ENCODE peak calls at places on chromosomes 16 and 17, in six cellular contexts. One of them, this sample, is unnamed.

GRCh38 chr16:65837431-65837986 is 529.0 kb upstream of the CDH5 start:
- DNase-seq in Jurkat, Clone E6-1: no peak
- DNase-seq in HCT116: no peak
- DNase-seq in fibroblast of pulmonary artery: no peak
- DNase-seq in heart left ventricle: no peak
- DNase-seq in transverse colon: no peak
- DNase-seq in this sample: no peak

GRCh38 chr17:27807567-27808470 is 7.5 kb upstream of the NOS2 start:
- DNase-seq in heart left ventricle: no peak
- DNase-seq in Jurkat, Clone E6-1: peak
- DNase-seq in HCT116: no peak
- DNase-seq in transverse colon: peak
- DNase-seq in fibroblast of pulmonary artery: no peak
- DNase-seq in this sample: peak

GRCh38 chr17:65243838-65244237 is 106.7 kb downstream of the RGS9 start:
- DNase-seq in fibroblast of pulmonary artery: peak
- DNase-seq in heart left ventricle: peak
- DNase-seq in transverse colon: no peak
- DNase-seq in HCT116: peak
- DNase-seq in Jurkat, Clone E6-1: peak
- DNase-seq in this sample: no peak

GRCh38 chr17:2406903-2407790 is 6.3 kb upstream of the MNT start:
- DNase-seq in transverse colon: peak
- DNase-seq in fibroblast of pulmonary artery: peak
- DNase-seq in Jurkat, Clone E6-1: no peak
- DNase-seq in HCT116: peak
- DNase-seq in heart left ventricle: peak
- DNase-seq in this sample: no peak

GRCh38 chr17:2087597-2088211 is 32.8 kb downstream of the HIC1 start:
- DNase-seq in Jurkat, Clone E6-1: peak
- DNase-seq in transverse colon: peak
- DNase-seq in fibroblast of pulmonary artery: peak
- DNase-seq in HCT116: no peak
- DNase-seq in heart left ventricle: peak
- DNase-seq in this sample: no peak

GRCh38 chr17:80372922-80373570 is 41.9 kb upstream of the ENDOV start:
- DNase-seq in Jurkat, Clone E6-1: no peak
- DNase-seq in transverse colon: no peak
- DNase-seq in heart left ventricle: no peak
- DNase-seq in fibroblast of pulmonary artery: no peak
- DNase-seq in HCT116: no peak
- DNase-seq in this sample: no peak

GRCh38 chr17:7019839-7020519 is 2.9 kb upstream of the BCL6B start:
- DNase-seq in transverse colon: peak
- DNase-seq in HCT116: no peak
- DNase-seq in heart left ventricle: peak
- DNase-seq in Jurkat, Clone E6-1: no peak
- DNase-seq in fibroblast of pulmonary artery: peak
- DNase-seq in this sample: no peak

GRCh38 chr16:56708821-56709685 is 20.9 kb upstream of the NUP93 start:
- DNase-seq in transverse colon: no peak
- DNase-seq in fibroblast of pulmonary artery: no peak
- DNase-seq in Jurkat, Clone E6-1: peak
- DNase-seq in heart left ventricle: no peak
- DNase-seq in HCT116: no peak
- DNase-seq in this sample: no peak

GRCh38 chr16:87679593-87680271 is 77.4 kb downstream of the JPH3 start:
- DNase-seq in transverse colon: no peak
- DNase-seq in heart left ventricle: no peak
- DNase-seq in fibroblast of pulmonary artery: no peak
- DNase-seq in Jurkat, Clone E6-1: no peak
- DNase-seq in HCT116: no peak
- DNase-seq in this sample: no peak

GRCh38 chr17:1486802-1487695 is 5.4 kb downstream of the MYO1C start:
- DNase-seq in Jurkat, Clone E6-1: no peak
- DNase-seq in transverse colon: peak
- DNase-seq in fibroblast of pulmonary artery: peak
- DNase-seq in HCT116: peak
- DNase-seq in heart left ventricle: peak
- DNase-seq in this sample: peak

GRCh38 chr17:65857713-65858112 is 296.3 kb upstream of the AXIN2 start:
- DNase-seq in heart left ventricle: no peak
- DNase-seq in transverse colon: no peak
- DNase-seq in Jurkat, Clone E6-1: no peak
- DNase-seq in HCT116: no peak
- DNase-seq in fibroblast of pulmonary artery: no peak
- DNase-seq in this sample: no peak

GRCh38 chr17:7234100-7235012 is at the start of gene DVL2:
- DNase-seq in Jurkat, Clone E6-1: peak
- DNase-seq in heart left ventricle: peak
- DNase-seq in transverse colon: peak
- DNase-seq in HCT116: peak
- DNase-seq in fibroblast of pulmonary artery: peak
- DNase-seq in this sample: peak

GRCh38 chr16:50298591-50299507 is 32.5 kb downstream of the ADCY7 start:
- DNase-seq in heart left ventricle: peak
- DNase-seq in Jurkat, Clone E6-1: no peak
- DNase-seq in fibroblast of pulmonary artery: no peak
- DNase-seq in transverse colon: no peak
- DNase-seq in HCT116: no peak
- DNase-seq in this sample: no peak

GRCh38 chr16:76335187-76335974 is 58.2 kb downstream of the CNTNAP4 start:
- DNase-seq in fibroblast of pulmonary artery: peak
- DNase-seq in HCT116: no peak
- DNase-seq in Jurkat, Clone E6-1: no peak
- DNase-seq in transverse colon: no peak
- DNase-seq in heart left ventricle: no peak
- DNase-seq in this sample: no peak

GRCh38 chr17:70185280-70185679 is 15.9 kb downstream of the KCNJ2 start:
- DNase-seq in heart left ventricle: no peak
- DNase-seq in fibroblast of pulmonary artery: no peak
- DNase-seq in transverse colon: no peak
- DNase-seq in HCT116: no peak
- DNase-seq in Jurkat, Clone E6-1: no peak
- DNase-seq in this sample: no peak

GRCh38 chr17:65228734-65229390 is 91.7 kb downstream of the RGS9 start:
- DNase-seq in transverse colon: no peak
- DNase-seq in fibroblast of pulmonary artery: peak
- DNase-seq in heart left ventricle: no peak
- DNase-seq in HCT116: peak
- DNase-seq in Jurkat, Clone E6-1: peak
- DNase-seq in this sample: peak

GRCh38 chr17:76935331-76935730 is 67.1 kb downstream of the MGAT5B start:
- DNase-seq in HCT116: no peak
- DNase-seq in fibroblast of pulmonary artery: peak
- DNase-seq in heart left ventricle: no peak
- DNase-seq in transverse colon: no peak
- DNase-seq in Jurkat, Clone E6-1: no peak
- DNase-seq in this sample: no peak

GRCh38 chr17:41617698-41618097 is 5.1 kb upstream of the KRT16 start:
- DNase-seq in transverse colon: no peak
- DNase-seq in fibroblast of pulmonary artery: no peak
- DNase-seq in HCT116: no peak
- DNase-seq in Jurkat, Clone E6-1: no peak
- DNase-seq in heart left ventricle: no peak
- DNase-seq in this sample: no peak

GRCh38 chr17:57077000-57077399 is 8.0 kb upstream of the AKAP1 start:
- DNase-seq in fibroblast of pulmonary artery: no peak
- DNase-seq in transverse colon: no peak
- DNase-seq in HCT116: no peak
- DNase-seq in heart left ventricle: no peak
- DNase-seq in Jurkat, Clone E6-1: no peak
- DNase-seq in this sample: no peak

GRCh38 chr17:36850794-36851193 is 86.5 kb upstream of the LHX1 start:
- DNase-seq in HCT116: peak
- DNase-seq in transverse colon: no peak
- DNase-seq in Jurkat, Clone E6-1: no peak
- DNase-seq in fibroblast of pulmonary artery: peak
- DNase-seq in heart left ventricle: no peak
- DNase-seq in this sample: no peak

GRCh38 chr16:17470871-17471744 is at the start of gene XYLT1:
- DNase-seq in heart left ventricle: peak
- DNase-seq in fibroblast of pulmonary artery: peak
- DNase-seq in HCT116: no peak
- DNase-seq in transverse colon: peak
- DNase-seq in Jurkat, Clone E6-1: no peak
- DNase-seq in this sample: peak

GRCh38 chr17:41029633-41030245 is at the start of gene KRTAP1-4:
- DNase-seq in transverse colon: no peak
- DNase-seq in fibroblast of pulmonary artery: no peak
- DNase-seq in heart left ventricle: no peak
- DNase-seq in HCT116: no peak
- DNase-seq in Jurkat, Clone E6-1: no peak
- DNase-seq in this sample: no peak

GRCh38 chr16:23283571-23283970 is 18.5 kb upstream of the SCNN1B start:
- DNase-seq in transverse colon: no peak
- DNase-seq in Jurkat, Clone E6-1: no peak
- DNase-seq in heart left ventricle: no peak
- DNase-seq in fibroblast of pulmonary artery: no peak
- DNase-seq in HCT116: no peak
- DNase-seq in this sample: no peak

GRCh38 chr17:38892620-38893019 is 22.8 kb downstream of the LASP1 start:
- DNase-seq in transverse colon: no peak
- DNase-seq in Jurkat, Clone E6-1: no peak
- DNase-seq in HCT116: no peak
- DNase-seq in heart left ventricle: no peak
- DNase-seq in fibroblast of pulmonary artery: no peak
- DNase-seq in this sample: no peak

GRCh38 chr17:35896011-35896587 is 15.9 kb upstream of the CCL5 start:
- DNase-seq in transverse colon: peak
- DNase-seq in Jurkat, Clone E6-1: no peak
- DNase-seq in heart left ventricle: no peak
- DNase-seq in HCT116: no peak
- DNase-seq in fibroblast of pulmonary artery: peak
- DNase-seq in this sample: no peak

GRCh38 chr17:55177159-55177913 is 87.4 kb upstream of the HLF start:
- DNase-seq in heart left ventricle: no peak
- DNase-seq in transverse colon: no peak
- DNase-seq in fibroblast of pulmonary artery: peak
- DNase-seq in HCT116: no peak
- DNase-seq in Jurkat, Clone E6-1: no peak
- DNase-seq in this sample: no peak

GRCh38 chr16:87954826-87955225 is 3.6 kb downstream of the BANP start:
- DNase-seq in Jurkat, Clone E6-1: no peak
- DNase-seq in heart left ventricle: no peak
- DNase-seq in fibroblast of pulmonary artery: no peak
- DNase-seq in HCT116: no peak
- DNase-seq in transverse colon: peak
- DNase-seq in this sample: no peak

GRCh38 chr16:7239547-7239946 is 93.1 kb upstream of the RBFOX1 start:
- DNase-seq in HCT116: no peak
- DNase-seq in fibroblast of pulmonary artery: no peak
- DNase-seq in heart left ventricle: no peak
- DNase-seq in Jurkat, Clone E6-1: no peak
- DNase-seq in transverse colon: no peak
- DNase-seq in this sample: no peak

GRCh38 chr17:64095144-64095882 is 34.6 kb downstream of the ERN1 start:
- DNase-seq in transverse colon: no peak
- DNase-seq in heart left ventricle: no peak
- DNase-seq in fibroblast of pulmonary artery: no peak
- DNase-seq in Jurkat, Clone E6-1: no peak
- DNase-seq in HCT116: peak
- DNase-seq in this sample: no peak

GRCh38 chr17:82416264-82416663 is 1.9 kb upstream of the HEXD start:
- DNase-seq in Jurkat, Clone E6-1: no peak
- DNase-seq in heart left ventricle: peak
- DNase-seq in HCT116: no peak
- DNase-seq in transverse colon: no peak
- DNase-seq in fibroblast of pulmonary artery: no peak
- DNase-seq in this sample: no peak

GRCh38 chr17:79137015-79137770 is 62.6 kb downstream of the ENGASE start:
- DNase-seq in transverse colon: no peak
- DNase-seq in fibroblast of pulmonary artery: no peak
- DNase-seq in Jurkat, Clone E6-1: no peak
- DNase-seq in heart left ventricle: no peak
- DNase-seq in HCT116: no peak
- DNase-seq in this sample: no peak

GRCh38 chr17:29867643-29868181 is 62.3 kb downstream of the SSH2 start:
- DNase-seq in heart left ventricle: no peak
- DNase-seq in transverse colon: no peak
- DNase-seq in HCT116: no peak
- DNase-seq in Jurkat, Clone E6-1: no peak
- DNase-seq in fibroblast of pulmonary artery: no peak
- DNase-seq in this sample: peak
- H3K4me3 ChIP-seq in heart left ventricle: no peak
- H3K4me3 ChIP-seq in transverse colon: no peak
- H3K4me3 ChIP-seq in HCT116: no peak
- H3K4me3 ChIP-seq in Jurkat, Clone E6-1: no peak
- H3K4me3 ChIP-seq in fibroblast of pulmonary artery: no peak
- H3K4me3 ChIP-seq in this sample: no peak

GRCh38 chr16:51326131-51326856 is 175.2 kb upstream of the SALL1 start:
- DNase-seq in Jurkat, Clone E6-1: no peak
- DNase-seq in heart left ventricle: no peak
- DNase-seq in transverse colon: no peak
- DNase-seq in fibroblast of pulmonary artery: peak
- DNase-seq in HCT116: no peak
- DNase-seq in this sample: no peak
- H3K4me3 ChIP-seq in Jurkat, Clone E6-1: no peak
- H3K4me3 ChIP-seq in heart left ventricle: no peak
- H3K4me3 ChIP-seq in transverse colon: no peak
- H3K4me3 ChIP-seq in fibroblast of pulmonary artery: no peak
- H3K4me3 ChIP-seq in HCT116: no peak
- H3K4me3 ChIP-seq in this sample: no peak

GRCh38 chr17:45341389-45342158 is 24.8 kb upstream of the MAP3K14 start:
- DNase-seq in transverse colon: peak
- DNase-seq in HCT116: peak
- DNase-seq in heart left ventricle: peak
- DNase-seq in Jurkat, Clone E6-1: no peak
- DNase-seq in fibroblast of pulmonary artery: peak
- DNase-seq in this sample: no peak
- H3K4me3 ChIP-seq in transverse colon: no peak
- H3K4me3 ChIP-seq in HCT116: peak
- H3K4me3 ChIP-seq in heart left ventricle: no peak
- H3K4me3 ChIP-seq in Jurkat, Clone E6-1: no peak
- H3K4me3 ChIP-seq in fibroblast of pulmonary artery: peak
- H3K4me3 ChIP-seq in this sample: no peak

DNA sequence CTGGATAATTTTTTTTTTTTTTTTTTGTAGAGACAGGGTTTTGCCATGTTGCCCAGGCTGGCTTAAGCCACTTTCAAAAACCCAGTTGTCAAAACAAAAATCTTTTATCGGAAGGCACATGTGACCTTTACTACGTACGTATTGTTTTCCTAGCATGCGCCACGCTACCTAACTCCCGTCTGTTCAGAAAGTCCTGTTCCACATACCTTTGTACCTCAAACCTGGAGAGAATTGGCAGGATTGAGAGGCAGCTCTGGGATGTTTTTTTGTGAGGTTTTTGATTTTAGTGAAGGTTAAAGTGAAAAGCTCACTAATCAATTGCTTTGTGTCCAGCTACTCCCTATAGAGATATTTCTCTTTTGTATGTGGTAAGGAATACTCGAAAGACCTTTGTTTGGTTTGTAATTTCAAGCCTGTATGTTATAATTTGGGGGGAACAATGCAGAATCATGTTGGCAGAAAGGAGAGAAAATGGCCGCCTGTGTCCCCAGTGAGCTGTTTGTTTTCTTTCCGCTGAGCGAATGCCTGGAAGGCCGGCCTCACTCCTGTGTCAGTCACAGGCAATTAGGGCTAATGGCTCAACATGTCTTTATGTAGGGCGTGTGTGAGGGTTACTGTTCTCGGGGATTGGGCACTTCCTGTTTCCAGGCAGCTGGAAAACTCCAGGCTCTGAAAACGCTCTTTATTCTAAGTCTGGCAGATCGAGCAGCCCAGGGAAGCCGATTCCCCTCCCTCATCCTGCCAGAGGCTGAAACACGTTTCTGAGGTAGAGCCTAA is 60.8 kb upstream of the CLEC18A start:
- DNase-seq in Jurkat, Clone E6-1: no peak
- DNase-seq in heart left ventricle: peak
- DNase-seq in HCT116: no peak
- DNase-seq in fibroblast of pulmonary artery: peak
- DNase-seq in transverse colon: peak
- DNase-seq in this sample: no peak
- H3K4me3 ChIP-seq in Jurkat, Clone E6-1: no peak
- H3K4me3 ChIP-seq in heart left ventricle: no peak
- H3K4me3 ChIP-seq in HCT116: no peak
- H3K4me3 ChIP-seq in fibroblast of pulmonary artery: no peak
- H3K4me3 ChIP-seq in transverse colon: no peak
- H3K4me3 ChIP-seq in this sample: no peak